ENCODE peak calls at places on chromosomes 1 and 21, in seven cellular contexts. One of them, this sample, is unnamed.

GRCh38 chr1:201013991-201014815 is 9.3 kb downstream of the KIF21B start:
- DNase-seq in HTR-8/SVneo: no peak
- DNase-seq in EL: no peak
- DNase-seq in EH: no peak
- DNase-seq in left lung: no peak
- DNase-seq in neuronal stem cell: no peak
- DNase-seq in IMR-90: no peak
- DNase-seq in this sample: no peak

GRCh38 chr1:102085896-102086295 is 89.2 kb upstream of the OLFM3 start:
- DNase-seq in HTR-8/SVneo: no peak
- DNase-seq in EL: peak
- DNase-seq in EH: no peak
- DNase-seq in left lung: no peak
- DNase-seq in neuronal stem cell: no peak
- DNase-seq in IMR-90: no peak
- DNase-seq in this sample: no peak

GRCh38 chr1:35838693-35839245 is 31.0 kb downstream of the AGO4 start:
- DNase-seq in HTR-8/SVneo: no peak
- DNase-seq in EL: no peak
- DNase-seq in EH: no peak
- DNase-seq in left lung: no peak
- DNase-seq in neuronal stem cell: no peak
- DNase-seq in IMR-90: no peak
- DNase-seq in this sample: no peak

GRCh38 chr1:1080122-1080753 is 6.1 kb upstream of the RNF223 start:
- DNase-seq in HTR-8/SVneo: peak
- DNase-seq in EL: peak
- DNase-seq in EH: peak
- DNase-seq in left lung: peak
- DNase-seq in neuronal stem cell: peak
- DNase-seq in IMR-90: peak
- DNase-seq in this sample: peak

GRCh38 chr21:35050348-35051286 is 1.5 kb upstream of the RUNX1 start:
- DNase-seq in HTR-8/SVneo: no peak
- DNase-seq in EL: no peak
- DNase-seq in EH: peak
- DNase-seq in left lung: no peak
- DNase-seq in neuronal stem cell: no peak
- DNase-seq in IMR-90: peak
- DNase-seq in this sample: peak

GRCh38 chr1:3564921-3565831 is 46.1 kb downstream of the MEGF6 start:
- DNase-seq in HTR-8/SVneo: peak
- DNase-seq in EL: peak
- DNase-seq in EH: peak
- DNase-seq in left lung: no peak
- DNase-seq in neuronal stem cell: peak
- DNase-seq in IMR-90: peak
- DNase-seq in this sample: peak

GRCh38 chr1:204295666-204296065 is 64.1 kb downstream of the PLEKHA6 start:
- DNase-seq in HTR-8/SVneo: no peak
- DNase-seq in EL: peak
- DNase-seq in EH: peak
- DNase-seq in left lung: no peak
- DNase-seq in neuronal stem cell: no peak
- DNase-seq in IMR-90: no peak
- DNase-seq in this sample: no peak

GRCh38 chr1:12048376-12048775 is 14.7 kb upstream of the TNFRSF8 start:
- DNase-seq in HTR-8/SVneo: no peak
- DNase-seq in EL: no peak
- DNase-seq in EH: no peak
- DNase-seq in left lung: no peak
- DNase-seq in neuronal stem cell: no peak
- DNase-seq in IMR-90: no peak
- DNase-seq in this sample: no peak

GRCh38 chr1:2910211-2910610 is 108.7 kb upstream of the TTC34 start:
- DNase-seq in HTR-8/SVneo: no peak
- DNase-seq in EL: no peak
- DNase-seq in EH: no peak
- DNase-seq in left lung: no peak
- DNase-seq in neuronal stem cell: no peak
- DNase-seq in IMR-90: no peak
- DNase-seq in this sample: no peak

GRCh38 chr1:111990026-111990877 is 784 bp upstream of the KCND3 start:
- DNase-seq in HTR-8/SVneo: no peak
- DNase-seq in EL: no peak
- DNase-seq in EH: peak
- DNase-seq in left lung: peak
- DNase-seq in neuronal stem cell: peak
- DNase-seq in IMR-90: no peak
- DNase-seq in this sample: no peak

GRCh38 chr1:40944326-40944725 is 35.2 kb upstream of the CTPS1 start:
- DNase-seq in HTR-8/SVneo: peak
- DNase-seq in EL: peak
- DNase-seq in EH: peak
- DNase-seq in left lung: no peak
- DNase-seq in neuronal stem cell: no peak
- DNase-seq in IMR-90: peak
- DNase-seq in this sample: no peak

GRCh38 chr1:171743014-171743870 is 1.4 kb upstream of the VAMP4 start:
- DNase-seq in HTR-8/SVneo: no peak
- DNase-seq in EL: peak
- DNase-seq in EH: peak
- DNase-seq in left lung: no peak
- DNase-seq in neuronal stem cell: no peak
- DNase-seq in IMR-90: peak
- DNase-seq in this sample: peak

GRCh38 chr1:59427155-59427554 is 130.3 kb downstream of the FGGY start:
- DNase-seq in HTR-8/SVneo: peak
- DNase-seq in EL: peak
- DNase-seq in EH: peak
- DNase-seq in left lung: no peak
- DNase-seq in neuronal stem cell: no peak
- DNase-seq in IMR-90: peak
- DNase-seq in this sample: peak

GRCh38 chr1:241451981-241452380 is 67.6 kb downstream of the FH start:
- DNase-seq in HTR-8/SVneo: no peak
- DNase-seq in EL: no peak
- DNase-seq in EH: no peak
- DNase-seq in left lung: no peak
- DNase-seq in neuronal stem cell: no peak
- DNase-seq in IMR-90: no peak
- DNase-seq in this sample: no peak

GRCh38 chr1:226601456-226601855 is 52.9 kb downstream of the STUM start:
- DNase-seq in HTR-8/SVneo: no peak
- DNase-seq in EL: no peak
- DNase-seq in EH: no peak
- DNase-seq in left lung: no peak
- DNase-seq in neuronal stem cell: no peak
- DNase-seq in IMR-90: no peak
- DNase-seq in this sample: no peak

GRCh38 chr1:20359451-20360330 is 69.0 kb downstream of the VWA5B1 start:
- DNase-seq in HTR-8/SVneo: no peak
- DNase-seq in EL: no peak
- DNase-seq in EH: no peak
- DNase-seq in left lung: no peak
- DNase-seq in neuronal stem cell: no peak
- DNase-seq in IMR-90: no peak
- DNase-seq in this sample: no peak

GRCh38 chr21:42980312-42980958 is 6.1 kb downstream of the PKNOX1 start:
- DNase-seq in HTR-8/SVneo: no peak
- DNase-seq in EL: no peak
- DNase-seq in EH: no peak
- DNase-seq in left lung: no peak
- DNase-seq in neuronal stem cell: no peak
- DNase-seq in IMR-90: no peak
- DNase-seq in this sample: no peak

GRCh38 chr1:8424539-8425116 is 106.7 kb downstream of the SLC45A1 start:
- DNase-seq in HTR-8/SVneo: no peak
- DNase-seq in EL: peak
- DNase-seq in EH: no peak
- DNase-seq in left lung: no peak
- DNase-seq in neuronal stem cell: no peak
- DNase-seq in IMR-90: no peak
- DNase-seq in this sample: peak

GRCh38 chr1:163410073-163410522 is 88.3 kb downstream of the NUF2 start:
- DNase-seq in HTR-8/SVneo: peak
- DNase-seq in EL: peak
- DNase-seq in EH: peak
- DNase-seq in left lung: no peak
- DNase-seq in neuronal stem cell: peak
- DNase-seq in IMR-90: peak
- DNase-seq in this sample: peak

GRCh38 chr1:93779540-93780121 is 98.0 kb upstream of the BCAR3 start:
- DNase-seq in HTR-8/SVneo: peak
- DNase-seq in EL: peak
- DNase-seq in EH: peak
- DNase-seq in left lung: no peak
- DNase-seq in neuronal stem cell: no peak
- DNase-seq in IMR-90: peak
- DNase-seq in this sample: no peak

GRCh38 chr1:41712687-41713086 is 206.0 kb downstream of the HIVEP3 start:
- DNase-seq in HTR-8/SVneo: peak
- DNase-seq in EL: peak
- DNase-seq in EH: peak
- DNase-seq in left lung: no peak
- DNase-seq in neuronal stem cell: no peak
- DNase-seq in IMR-90: no peak
- DNase-seq in this sample: no peak

GRCh38 chr1:174414205-174414604 is 33.6 kb upstream of the GPR52 start:
- DNase-seq in HTR-8/SVneo: no peak
- DNase-seq in EL: no peak
- DNase-seq in EH: no peak
- DNase-seq in left lung: no peak
- DNase-seq in neuronal stem cell: no peak
- DNase-seq in IMR-90: no peak
- DNase-seq in this sample: no peak

GRCh38 chr1:40592107-40592773 is 60.8 kb downstream of the ZNF684 start:
- DNase-seq in HTR-8/SVneo: peak
- DNase-seq in EL: peak
- DNase-seq in EH: peak
- DNase-seq in left lung: no peak
- DNase-seq in neuronal stem cell: no peak
- DNase-seq in IMR-90: peak
- DNase-seq in this sample: peak